ENCODE peak calls at places on chromosomes 3 and 15, in five cellular contexts. E is MG63, R is neural crest cell, W is Peyer's patch, B is fibroblast of lung. F is an unnamed sample.

GRCh38 chr3:195441051-195441450 is 1.8 kb downstream of the ACAP2 start:
- DNase-seq in E (no peak), R (no peak), W (no peak), B (no peak), F (no peak)

GRCh38 chr3:112759681-112760080 is 87.0 kb downstream of the CD200R1L start:
- DNase-seq in E (no peak), R (no peak), W (no peak), B (no peak), F (no peak)

GRCh38 chr3:21390856-21391255 is 360.2 kb downstream of the ZNF385D start:
- DNase-seq in E (no peak), R (no peak), W (no peak), B (no peak), F (no peak)

GRCh38 chr3:114892880-114893279 is 254.2 kb downstream of the ZBTB20 start:
- DNase-seq in E (no peak), R (no peak), W (no peak), B (no peak), F (peak; percentile 84)

GRCh38 chr15:62853833-62854210 is 188.7 kb upstream of the TPM1 start:
- DNase-seq in E (no peak), R (no peak), W (no peak), B (no peak), F (no peak)

GRCh38 chr15:70092462-70092850 is 5.3 kb downstream of the TLE3 start:
- DNase-seq in E (peak; percentile 48), R (no peak), W (no peak), B (peak; percentile 88), F (no peak)

GRCh38 chr15:38460543-38460942 is 6.6 kb downstream of the FAM98B start:
- DNase-seq in E (no peak), R (no peak), W (no peak), B (no peak), F (no peak)

GRCh38 chr15:85168642-85169173 is 187.1 kb downstream of the PDE8A start:
- DNase-seq in E (no peak), R (peak; percentile 11), W (peak; percentile 70), B (peak; percentile 21), F (peak; percentile 52)

GRCh38 chr3:56303508-56303907 is 164.8 kb downstream of the ERC2 start:
- DNase-seq in E (no peak), R (peak; percentile 49), W (no peak), B (peak; percentile 57), F (no peak)

GRCh38 chr3:184952671-184953070 is 140.7 kb downstream of the VPS8 start:
- DNase-seq in E (no peak), R (no peak), W (no peak), B (no peak), F (no peak)

GRCh38 chr15:67520976-67521769 is at the start of gene C15orf61:
- DNase-seq in E (peak; percentile 84), R (peak; percentile 71), W (peak; percentile 93), B (peak; percentile 80), F (peak; percentile 95)

GRCh38 chr3:49998326-49998725 is 58.4 kb downstream of the RBM6 start:
- DNase-seq in E (no peak), R (no peak), W (no peak), B (peak; percentile 29), F (no peak)

GRCh38 chr3:11272913-11273574 is 847 bp downstream of the ATG7 start:
- DNase-seq in E (no peak), R (no peak), W (no peak), B (no peak), F (no peak)

GRCh38 chr3:23806322-23807160 is 786 bp downstream of the UBE2E1 start:
- DNase-seq in E (peak; percentile 20), R (peak; percentile 21), W (peak; percentile 56), B (peak; percentile 31), F (peak; percentile 47)

GRCh38 chr3:113485161-113485609 is 29.8 kb downstream of the SPICE1 start:
- DNase-seq in E (no peak), R (no peak), W (no peak), B (no peak), F (no peak)

GRCh38 chr3:196774845-196775422 is 35.3 kb downstream of the PAK2 start:
- DNase-seq in E (no peak), R (no peak), W (no peak), B (no peak), F (no peak)

GRCh38 chr3:47612178-47612577 is 33.5 kb upstream of the CSPG5 start:
- DNase-seq in E (no peak), R (no peak), W (no peak), B (peak; percentile 61), F (no peak)

F was measured in left lobe of liver.